ENCODE peak calls at places on chromosomes 2 and 18, in six cellular contexts. One of them, this sample, is unnamed. For H3K9me2, the result is how much of the 10 kb centered on the place peaks cover.

GRCh38 chr2:69945447-69945846 is 16.0 kb downstream of the ASPRV1 start:
- DNase-seq in GM23338: no peak
- DNase-seq in HCT116: no peak
- DNase-seq in PC-3: peak
- DNase-seq in MM.1S: no peak
- DNase-seq in GM23248: peak
- DNase-seq in this sample: no peak

GRCh38 chr2:10935953-10936942 is 24.5 kb downstream of the KCNF1 start:
- DNase-seq in HCT116: peak
- DNase-seq in GM23338: peak
- DNase-seq in PC-3: peak
- DNase-seq in MM.1S: peak
- DNase-seq in GM23248: peak
- DNase-seq in this sample: peak

GRCh38 chr2:62369549-62370164 is 136.3 kb downstream of the TMEM17 start:
- DNase-seq in GM23338: no peak
- DNase-seq in GM23248: no peak
- DNase-seq in HCT116: no peak
- DNase-seq in PC-3: no peak
- DNase-seq in MM.1S: no peak
- DNase-seq in this sample: no peak

GRCh38 chr2:207782238-207783030 is 12.7 kb upstream of the FZD5 start:
- DNase-seq in HCT116: no peak
- DNase-seq in GM23338: no peak
- DNase-seq in MM.1S: no peak
- DNase-seq in GM23248: no peak
- DNase-seq in PC-3: peak
- DNase-seq in this sample: peak

GRCh38 chr2:25168256-25169072 is at the start of gene POMC:
- DNase-seq in MM.1S: no peak
- DNase-seq in GM23338: peak
- DNase-seq in PC-3: no peak
- DNase-seq in HCT116: no peak
- DNase-seq in GM23248: peak
- DNase-seq in this sample: peak

GRCh38 chr2:9638532-9638931 is 7.7 kb upstream of the YWHAQ start:
- DNase-seq in GM23248: peak
- DNase-seq in HCT116: peak
- DNase-seq in GM23338: no peak
- DNase-seq in PC-3: peak
- DNase-seq in MM.1S: no peak
- DNase-seq in this sample: peak

GRCh38 chr2:43943323-43943722 is 52.5 kb downstream of the LRPPRC start:
- DNase-seq in PC-3: no peak
- DNase-seq in GM23338: peak
- DNase-seq in HCT116: no peak
- DNase-seq in GM23248: no peak
- DNase-seq in MM.1S: no peak
- DNase-seq in this sample: no peak

GRCh38 chr2:161165266-161165665 is 5.0 kb downstream of the TANK start:
- DNase-seq in HCT116: no peak
- DNase-seq in GM23248: peak
- DNase-seq in MM.1S: no peak
- DNase-seq in PC-3: peak
- DNase-seq in GM23338: no peak
- DNase-seq in this sample: no peak

GRCh38 chr2:105778344-105778607 is 33.6 kb downstream of the NCK2 start:
- DNase-seq in PC-3: no peak
- DNase-seq in GM23248: no peak
- DNase-seq in GM23338: no peak
- DNase-seq in HCT116: no peak
- DNase-seq in MM.1S: no peak
- DNase-seq in this sample: no peak
- TF ChIP-seq EZH2phosphoT487 in PC-3: no peak
- TF ChIP-seq EZH2phosphoT487 in GM23248: no peak
- TF ChIP-seq EZH2phosphoT487 in GM23338: no peak
- TF ChIP-seq EZH2phosphoT487 in HCT116: no peak
- TF ChIP-seq EZH2phosphoT487 in MM.1S: no peak
- TF ChIP-seq EZH2phosphoT487 in this sample: no peak

DNA sequence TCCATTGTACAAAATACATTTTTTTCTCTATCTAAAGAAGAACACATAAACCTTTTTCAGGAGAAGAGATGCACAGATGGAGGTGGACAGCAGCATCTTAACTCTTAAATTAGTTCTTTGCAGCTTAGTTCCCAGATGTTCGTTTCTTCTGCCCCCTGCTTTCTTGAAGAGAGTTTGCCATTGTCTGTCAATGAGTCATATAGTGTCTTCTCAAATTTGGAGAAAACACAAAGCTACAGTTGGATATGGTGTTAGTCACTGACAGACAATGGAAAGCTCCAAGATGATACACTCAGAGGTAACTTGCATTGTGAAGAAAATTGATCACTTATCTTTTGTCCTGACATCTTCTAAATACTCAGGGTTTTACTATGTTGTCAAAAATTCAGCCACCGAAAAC is 48.8 kb upstream of the TMEFF2 start:
- DNase-seq in HCT116: no peak
- DNase-seq in PC-3: peak
- DNase-seq in MM.1S: no peak
- DNase-seq in GM23248: peak
- DNase-seq in GM23338: no peak
- DNase-seq in this sample: no peak
- TF ChIP-seq EZH2 in HCT116: no peak
- TF ChIP-seq EZH2 in PC-3: no peak
- TF ChIP-seq EZH2 in MM.1S: no peak
- TF ChIP-seq EZH2 in GM23248: no peak
- TF ChIP-seq EZH2 in GM23338: no peak
- TF ChIP-seq EZH2 in this sample: no peak

GRCh38 chr18:78937166-78937565 is 42.5 kb upstream of the SALL3 start:
- DNase-seq in MM.1S: no peak
- DNase-seq in HCT116: no peak
- DNase-seq in PC-3: no peak
- DNase-seq in GM23248: no peak
- DNase-seq in GM23338: no peak
- DNase-seq in this sample: no peak
- H3K9me2 ChIP-seq in MM.1S: under half
- H3K9me2 ChIP-seq in HCT116: under half
- H3K9me2 ChIP-seq in PC-3: under half
- H3K9me2 ChIP-seq in GM23248: under half
- H3K9me2 ChIP-seq in GM23338: under half
- H3K9me2 ChIP-seq in this sample: under half

GRCh38 chr2:24104906-24105305 is 18.2 kb downstream of the PFN4 start:
- DNase-seq in MM.1S: no peak
- DNase-seq in HCT116: no peak
- DNase-seq in PC-3: no peak
- DNase-seq in GM23248: no peak
- DNase-seq in GM23338: no peak
- DNase-seq in this sample: no peak

GRCh38 chr2:24105816-24106215 is 17.3 kb downstream of the PFN4 start:
- DNase-seq in GM23248: peak
- DNase-seq in PC-3: no peak
- DNase-seq in GM23338: no peak
- DNase-seq in HCT116: no peak
- DNase-seq in MM.1S: no peak
- DNase-seq in this sample: no peak

GRCh38 chr2:24102677-24103076 is 18.0 kb upstream of the TP53I3 start:
- DNase-seq in HCT116: no peak
- DNase-seq in GM23338: no peak
- DNase-seq in PC-3: no peak
- DNase-seq in GM23248: no peak
- DNase-seq in MM.1S: no peak
- DNase-seq in this sample: no peak

GRCh38 chr2:24104110-24104650 is 19.0 kb downstream of the PFN4 start:
- DNase-seq in GM23338: no peak
- DNase-seq in HCT116: no peak
- DNase-seq in PC-3: no peak
- DNase-seq in GM23248: no peak
- DNase-seq in MM.1S: no peak
- DNase-seq in this sample: no peak

DNA sequence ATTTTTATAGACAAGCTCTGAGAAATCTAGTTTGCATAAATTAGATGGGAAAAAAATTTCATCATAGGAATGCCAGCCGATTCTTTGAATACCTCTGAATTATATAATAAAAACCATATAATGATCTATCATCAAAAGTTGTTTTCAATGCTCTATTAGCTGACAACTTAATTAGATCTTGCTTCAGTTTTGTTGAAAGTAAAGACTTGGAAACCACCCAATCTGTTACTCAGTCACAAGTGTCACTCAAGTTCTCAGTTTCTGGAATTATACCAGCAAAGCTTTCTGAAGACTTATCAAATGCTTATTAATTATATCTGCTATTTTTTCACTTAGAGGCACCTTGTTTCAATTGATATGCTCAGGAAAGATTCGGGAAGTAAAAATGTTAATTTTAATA is 17.4 kb upstream of the TP53I3 start:
- DNase-seq in HCT116: no peak
- DNase-seq in PC-3: no peak
- DNase-seq in GM23248: no peak
- DNase-seq in MM.1S: no peak
- DNase-seq in GM23338: no peak
- DNase-seq in this sample: no peak
- TF ChIP-seq EZH2phosphoT487 in HCT116: no peak
- TF ChIP-seq EZH2phosphoT487 in PC-3: no peak
- TF ChIP-seq EZH2phosphoT487 in GM23248: no peak
- TF ChIP-seq EZH2phosphoT487 in MM.1S: no peak
- TF ChIP-seq EZH2phosphoT487 in GM23338: no peak
- TF ChIP-seq EZH2phosphoT487 in this sample: no peak

DNA sequence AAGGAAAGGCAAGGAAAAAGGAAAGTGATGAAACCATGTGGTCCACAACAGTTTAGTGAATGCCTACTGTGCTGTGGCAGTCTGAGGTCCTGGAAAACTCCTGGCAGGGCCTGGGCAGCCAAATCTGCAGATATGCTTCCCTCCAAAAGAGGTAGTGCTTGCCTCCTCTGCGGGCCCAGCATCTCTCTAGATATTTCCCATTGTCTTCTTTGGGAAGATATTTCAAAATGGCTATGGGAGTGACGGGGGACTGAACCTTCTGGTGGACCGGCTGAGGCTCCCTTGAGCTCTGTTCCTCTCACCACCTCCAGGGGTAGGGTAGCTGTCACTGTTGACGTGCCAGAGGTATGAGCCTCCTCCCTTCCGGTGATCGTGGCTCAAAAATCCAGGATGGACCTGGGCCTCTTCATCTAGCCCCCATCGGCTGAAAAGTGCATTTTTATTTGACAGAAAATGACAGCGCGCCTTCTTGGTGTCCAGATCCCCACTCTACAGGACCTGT is 9.2 kb upstream of the PAX3 start:
- DNase-seq in MM.1S: no peak
- DNase-seq in PC-3: no peak
- DNase-seq in GM23338: no peak
- DNase-seq in GM23248: no peak
- DNase-seq in HCT116: no peak
- DNase-seq in this sample: no peak
- TF ChIP-seq EZH2 in MM.1S: no peak
- TF ChIP-seq EZH2 in PC-3: no peak
- TF ChIP-seq EZH2 in GM23338: peak
- TF ChIP-seq EZH2 in GM23248: no peak
- TF ChIP-seq EZH2 in HCT116: no peak
- TF ChIP-seq EZH2 in this sample: no peak

GRCh38 chr18:13382683-13382989 is 164.1 kb downstream of the LDLRAD4 start:
- DNase-seq in HCT116: no peak
- DNase-seq in GM23248: no peak
- DNase-seq in PC-3: no peak
- DNase-seq in GM23338: no peak
- DNase-seq in MM.1S: no peak
- DNase-seq in this sample: no peak
- H3K9me2 ChIP-seq in HCT116: under half
- H3K9me2 ChIP-seq in GM23248: under half
- H3K9me2 ChIP-seq in PC-3: under half
- H3K9me2 ChIP-seq in GM23338: under half
- H3K9me2 ChIP-seq in MM.1S: under half
- H3K9me2 ChIP-seq in this sample: under half

DNA sequence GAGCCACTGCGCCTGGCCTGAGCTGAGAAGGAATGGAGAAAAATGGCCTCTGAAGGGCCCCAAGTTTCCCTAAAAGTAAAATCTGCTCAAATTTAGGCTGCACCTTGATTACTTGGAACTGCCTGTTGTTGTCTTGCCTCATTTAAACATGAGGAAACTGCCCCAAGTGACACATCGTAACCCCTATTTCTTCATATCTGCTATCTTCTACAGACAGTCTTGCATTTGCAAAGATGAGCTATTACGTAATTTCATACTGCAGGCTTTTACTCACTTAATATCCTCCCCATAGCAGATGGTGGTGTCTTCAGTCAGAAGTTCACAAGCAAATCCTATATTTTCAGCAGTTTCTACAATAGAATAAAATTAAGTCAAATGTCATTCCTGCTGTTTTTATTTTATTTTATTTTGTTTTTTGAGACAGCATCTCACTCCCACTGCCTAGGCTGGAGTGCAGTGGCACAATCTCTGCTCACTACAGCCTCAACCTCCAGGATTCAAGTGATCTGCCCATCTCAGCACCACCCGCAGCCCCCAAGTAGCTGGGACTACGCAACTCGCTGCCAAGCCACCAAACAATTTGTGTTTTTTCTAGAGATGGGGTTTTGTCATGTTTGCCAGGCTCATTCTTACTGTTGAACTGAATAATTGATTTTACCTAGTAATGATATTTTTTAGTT is 45.3 kb upstream of the NARS1 start:
- DNase-seq in PC-3: no peak
- DNase-seq in GM23338: no peak
- DNase-seq in MM.1S: no peak
- DNase-seq in GM23248: peak
- DNase-seq in HCT116: no peak
- DNase-seq in this sample: peak
- TF ChIP-seq EZH2phosphoT487 in PC-3: no peak
- TF ChIP-seq EZH2phosphoT487 in GM23338: no peak
- TF ChIP-seq EZH2phosphoT487 in MM.1S: no peak
- TF ChIP-seq EZH2phosphoT487 in GM23248: no peak
- TF ChIP-seq EZH2phosphoT487 in HCT116: no peak
- TF ChIP-seq EZH2phosphoT487 in this sample: no peak

This sample was measured in hepatocyte.